ENCODE peak calls at places on chromosomes 3 and 15, in nine cellular contexts. One of them, this sample, is unnamed.

GRCh38 chr3:70597312-70597711 is 284.9 kb upstream of the MDFIC2 start:
- DNase-seq in upper lobe of right lung: no peak
- DNase-seq in IMR-90: no peak
- DNase-seq in CD8-positive, alpha-beta T cell: no peak
- DNase-seq in mammary epithelial cell: no peak
- DNase-seq in hepatocyte: no peak
- DNase-seq in heart left ventricle: no peak
- DNase-seq in esophagus squamous epithelium: no peak
- DNase-seq in fibroblast of lung: no peak
- DNase-seq in this sample: no peak

GRCh38 chr15:78420220-78420619 is 17.8 kb upstream of the IREB2 start:
- DNase-seq in upper lobe of right lung: no peak
- DNase-seq in IMR-90: no peak
- DNase-seq in CD8-positive, alpha-beta T cell: no peak
- DNase-seq in mammary epithelial cell: no peak
- DNase-seq in hepatocyte: no peak
- DNase-seq in heart left ventricle: no peak
- DNase-seq in esophagus squamous epithelium: no peak
- DNase-seq in fibroblast of lung: no peak
- DNase-seq in this sample: no peak

GRCh38 chr3:29731050-29731449 is 450.2 kb downstream of the RBMS3 start:
- DNase-seq in upper lobe of right lung: no peak
- DNase-seq in IMR-90: no peak
- DNase-seq in CD8-positive, alpha-beta T cell: no peak
- DNase-seq in mammary epithelial cell: no peak
- DNase-seq in hepatocyte: no peak
- DNase-seq in heart left ventricle: no peak
- DNase-seq in esophagus squamous epithelium: no peak
- DNase-seq in fibroblast of lung: no peak
- DNase-seq in this sample: no peak

GRCh38 chr3:46477145-46477544 is 12.4 kb upstream of the LTF start:
- DNase-seq in upper lobe of right lung: no peak
- DNase-seq in IMR-90: no peak
- DNase-seq in CD8-positive, alpha-beta T cell: no peak
- DNase-seq in mammary epithelial cell: no peak
- DNase-seq in hepatocyte: peak; percentile 3
- DNase-seq in heart left ventricle: no peak
- DNase-seq in esophagus squamous epithelium: no peak
- DNase-seq in fibroblast of lung: no peak
- DNase-seq in this sample: no peak

GRCh38 chr3:12175844-12176453 is 17.2 kb upstream of the TIMP4 start:
- DNase-seq in upper lobe of right lung: peak; percentile 73
- DNase-seq in IMR-90: peak; percentile 50
- DNase-seq in CD8-positive, alpha-beta T cell: no peak
- DNase-seq in mammary epithelial cell: no peak
- DNase-seq in hepatocyte: peak; percentile 73
- DNase-seq in heart left ventricle: peak; percentile 56
- DNase-seq in esophagus squamous epithelium: no peak
- DNase-seq in fibroblast of lung: peak; percentile 71
- DNase-seq in this sample: peak; percentile 26

GRCh38 chr3:45011756-45012441 is 14.2 kb upstream of the CLEC3B start:
- DNase-seq in upper lobe of right lung: peak; percentile 67
- DNase-seq in IMR-90: peak; percentile 91
- DNase-seq in CD8-positive, alpha-beta T cell: no peak
- DNase-seq in mammary epithelial cell: peak; percentile 63
- DNase-seq in hepatocyte: peak; percentile 36
- DNase-seq in heart left ventricle: peak; percentile 79
- DNase-seq in esophagus squamous epithelium: no peak
- DNase-seq in fibroblast of lung: peak; percentile 92
- DNase-seq in this sample: peak; percentile 77

GRCh38 chr15:94059188-94059587 is 172.2 kb upstream of the MCTP2 start:
- DNase-seq in upper lobe of right lung: no peak
- DNase-seq in IMR-90: no peak
- DNase-seq in CD8-positive, alpha-beta T cell: no peak
- DNase-seq in mammary epithelial cell: no peak
- DNase-seq in hepatocyte: no peak
- DNase-seq in heart left ventricle: no peak
- DNase-seq in esophagus squamous epithelium: no peak
- DNase-seq in fibroblast of lung: no peak
- DNase-seq in this sample: no peak

GRCh38 chr3:46107682-46108081 is 80.4 kb upstream of the XCR1 start:
- DNase-seq in upper lobe of right lung: no peak
- DNase-seq in IMR-90: no peak
- DNase-seq in CD8-positive, alpha-beta T cell: no peak
- DNase-seq in mammary epithelial cell: no peak
- DNase-seq in hepatocyte: no peak
- DNase-seq in heart left ventricle: no peak
- DNase-seq in esophagus squamous epithelium: no peak
- DNase-seq in fibroblast of lung: no peak
- DNase-seq in this sample: no peak

GRCh38 chr15:85764649-85765277 is 30.0 kb downstream of the KLHL25 start:
- DNase-seq in upper lobe of right lung: no peak
- DNase-seq in IMR-90: peak; percentile 25
- DNase-seq in CD8-positive, alpha-beta T cell: no peak
- DNase-seq in mammary epithelial cell: peak; percentile 55
- DNase-seq in hepatocyte: no peak
- DNase-seq in heart left ventricle: no peak
- DNase-seq in esophagus squamous epithelium: no peak
- DNase-seq in fibroblast of lung: no peak
- DNase-seq in this sample: peak; percentile 70

GRCh38 chr3:113441051-113441770 is at the start of gene CFAP44:
- DNase-seq in upper lobe of right lung: peak; percentile 85
- DNase-seq in IMR-90: peak; percentile 52
- DNase-seq in CD8-positive, alpha-beta T cell: peak; percentile 42
- DNase-seq in mammary epithelial cell: peak; percentile 41
- DNase-seq in hepatocyte: peak; percentile 86
- DNase-seq in heart left ventricle: peak; percentile 68
- DNase-seq in esophagus squamous epithelium: no peak
- DNase-seq in fibroblast of lung: peak; percentile 75
- DNase-seq in this sample: peak; percentile 39

GRCh38 chr15:93467327-93467726 is 378.3 kb upstream of the RGMA start:
- DNase-seq in upper lobe of right lung: no peak
- DNase-seq in IMR-90: no peak
- DNase-seq in CD8-positive, alpha-beta T cell: no peak
- DNase-seq in mammary epithelial cell: peak; percentile 77
- DNase-seq in hepatocyte: no peak
- DNase-seq in heart left ventricle: peak; percentile 61
- DNase-seq in esophagus squamous epithelium: no peak
- DNase-seq in fibroblast of lung: no peak
- DNase-seq in this sample: peak; percentile 98

GRCh38 chr3:143974877-143975238 is 3.2 kb downstream of the DIPK2A start:
- DNase-seq in upper lobe of right lung: no peak
- DNase-seq in IMR-90: peak; percentile 57
- DNase-seq in CD8-positive, alpha-beta T cell: no peak
- DNase-seq in mammary epithelial cell: peak; percentile 19
- DNase-seq in hepatocyte: no peak
- DNase-seq in heart left ventricle: no peak
- DNase-seq in esophagus squamous epithelium: no peak
- DNase-seq in fibroblast of lung: peak; percentile 56
- DNase-seq in this sample: no peak

GRCh38 chr3:83076041-83076440 is 1314.6 kb upstream of the GBE1 start:
- DNase-seq in upper lobe of right lung: no peak
- DNase-seq in IMR-90: no peak
- DNase-seq in CD8-positive, alpha-beta T cell: no peak
- DNase-seq in mammary epithelial cell: no peak
- DNase-seq in hepatocyte: no peak
- DNase-seq in heart left ventricle: no peak
- DNase-seq in esophagus squamous epithelium: no peak
- DNase-seq in fibroblast of lung: no peak
- DNase-seq in this sample: no peak

GRCh38 chr3:83074485-83074884 is 1313.0 kb upstream of the GBE1 start:
- DNase-seq in upper lobe of right lung: no peak
- DNase-seq in IMR-90: no peak
- DNase-seq in CD8-positive, alpha-beta T cell: no peak
- DNase-seq in mammary epithelial cell: no peak
- DNase-seq in hepatocyte: no peak
- DNase-seq in heart left ventricle: no peak
- DNase-seq in esophagus squamous epithelium: no peak
- DNase-seq in fibroblast of lung: no peak
- DNase-seq in this sample: no peak
- TF ChIP-seq CTCF in upper lobe of right lung: no peak
- TF ChIP-seq CTCF in IMR-90: no peak
- TF ChIP-seq CTCF in CD8-positive, alpha-beta T cell: no peak
- TF ChIP-seq CTCF in mammary epithelial cell: no peak
- TF ChIP-seq CTCF in hepatocyte: no peak
- TF ChIP-seq CTCF in heart left ventricle: no peak
- TF ChIP-seq CTCF in esophagus squamous epithelium: no peak
- TF ChIP-seq CTCF in fibroblast of lung: no peak
- TF ChIP-seq CTCF in this sample: no peak

DNA sequence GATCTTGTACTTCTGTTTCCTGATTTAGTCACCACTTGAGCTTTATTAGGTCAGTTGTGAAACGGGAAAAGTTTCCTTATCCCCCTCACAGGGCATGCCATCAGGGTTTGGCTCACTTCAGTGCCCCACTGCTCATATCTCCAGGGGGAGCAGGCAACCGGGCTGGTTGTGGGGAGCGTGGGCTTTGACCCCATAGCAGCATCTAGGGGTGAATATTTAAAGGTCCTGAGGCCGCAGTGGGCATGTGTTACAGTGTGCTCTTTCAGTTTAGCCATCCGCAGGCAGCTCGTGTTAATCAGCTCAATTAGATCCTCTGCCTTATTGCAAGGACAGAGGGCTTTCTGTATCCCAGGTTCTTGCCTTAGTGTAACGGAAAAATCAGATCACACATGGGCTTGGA is 71.9 kb downstream of the MRPL46 start:
- DNase-seq in upper lobe of right lung: no peak
- DNase-seq in IMR-90: no peak
- DNase-seq in CD8-positive, alpha-beta T cell: no peak
- DNase-seq in mammary epithelial cell: no peak
- DNase-seq in hepatocyte: no peak
- DNase-seq in heart left ventricle: no peak
- DNase-seq in esophagus squamous epithelium: no peak
- DNase-seq in fibroblast of lung: no peak
- DNase-seq in this sample: no peak
- H3K4me1 ChIP-seq in upper lobe of right lung: no peaks in the 10 kb centered on the region
- H3K4me1 ChIP-seq in IMR-90: no peaks in the 10 kb centered on the region
- H3K4me1 ChIP-seq in CD8-positive, alpha-beta T cell: no peaks in the 10 kb centered on the region
- H3K4me1 ChIP-seq in mammary epithelial cell: no peaks in the 10 kb centered on the region
- H3K4me1 ChIP-seq in hepatocyte: peaks cover 11% of the 10 kb centered on the region
- H3K4me1 ChIP-seq in heart left ventricle: no peaks in the 10 kb centered on the region
- H3K4me1 ChIP-seq in esophagus squamous epithelium: no peaks in the 10 kb centered on the region
- H3K4me1 ChIP-seq in fibroblast of lung: no peaks in the 10 kb centered on the region
- H3K4me1 ChIP-seq in this sample: no peaks in the 10 kb centered on the region

DNA sequence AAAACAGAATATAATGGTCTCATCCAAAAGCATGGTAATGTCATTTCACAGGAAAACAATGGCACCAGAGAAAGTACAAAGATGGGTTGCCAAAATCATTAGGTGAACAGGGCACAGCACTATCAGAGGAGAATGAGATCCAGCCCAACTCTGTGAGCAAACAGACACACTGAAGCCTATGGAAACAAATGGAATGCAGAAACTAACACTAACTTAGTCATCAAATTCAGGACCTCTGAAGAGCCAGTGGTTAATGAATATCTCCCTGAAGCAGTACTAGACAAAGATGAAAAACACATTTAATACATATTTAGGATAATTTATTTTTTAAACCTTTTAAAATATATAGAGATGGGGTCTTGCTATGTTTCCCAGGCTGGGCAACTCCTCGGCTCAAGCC is 14.6 kb upstream of the RPS17 start:
- DNase-seq in upper lobe of right lung: no peak
- DNase-seq in IMR-90: no peak
- DNase-seq in CD8-positive, alpha-beta T cell: no peak
- DNase-seq in mammary epithelial cell: no peak
- DNase-seq in hepatocyte: no peak
- DNase-seq in heart left ventricle: no peak
- DNase-seq in esophagus squamous epithelium: no peak
- DNase-seq in fibroblast of lung: no peak
- DNase-seq in this sample: no peak
- H3K27ac ChIP-seq in upper lobe of right lung: no peak overlapping the region
- H3K27ac ChIP-seq in IMR-90: no peak overlapping the region
- H3K27ac ChIP-seq in CD8-positive, alpha-beta T cell: no peak overlapping the region
- H3K27ac ChIP-seq in mammary epithelial cell: no peak overlapping the region
- H3K27ac ChIP-seq in hepatocyte: no peak overlapping the region
- H3K27ac ChIP-seq in heart left ventricle: no peak overlapping the region
- H3K27ac ChIP-seq in esophagus squamous epithelium: no peak overlapping the region
- H3K27ac ChIP-seq in fibroblast of lung: no peak overlapping the region
- H3K27ac ChIP-seq in this sample: peak overlapping the region; percentile 55

DNA sequence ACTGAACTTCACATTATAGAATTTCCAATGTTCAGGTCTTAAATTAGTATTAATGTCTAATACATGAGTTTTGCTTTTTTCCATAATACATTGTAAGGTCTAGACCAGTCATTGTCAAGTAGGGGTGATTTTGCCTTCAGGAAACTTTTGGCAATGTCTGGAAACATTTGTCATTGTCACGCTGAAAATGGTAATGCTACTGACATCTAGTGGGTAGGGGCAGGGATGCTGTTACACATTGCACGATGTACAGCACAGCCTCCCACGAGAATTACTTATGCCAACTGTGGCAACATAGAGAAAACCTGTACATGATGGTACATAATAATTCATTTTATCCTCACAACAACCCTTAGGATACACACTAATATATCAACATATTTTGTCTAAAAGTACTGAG is 384.1 kb downstream of the CADM2 start:
- DNase-seq in upper lobe of right lung: no peak
- DNase-seq in IMR-90: no peak
- DNase-seq in CD8-positive, alpha-beta T cell: no peak
- DNase-seq in mammary epithelial cell: no peak
- DNase-seq in hepatocyte: peak; percentile 42
- DNase-seq in heart left ventricle: no peak
- DNase-seq in esophagus squamous epithelium: no peak
- DNase-seq in fibroblast of lung: no peak
- DNase-seq in this sample: no peak
- TF ChIP-seq CTCF in upper lobe of right lung: peak; percentile 17
- TF ChIP-seq CTCF in IMR-90: no peak
- TF ChIP-seq CTCF in CD8-positive, alpha-beta T cell: no peak
- TF ChIP-seq CTCF in mammary epithelial cell: peak; percentile 21
- TF ChIP-seq CTCF in hepatocyte: peak; percentile 46
- TF ChIP-seq CTCF in heart left ventricle: no peak
- TF ChIP-seq CTCF in esophagus squamous epithelium: no peak
- TF ChIP-seq CTCF in fibroblast of lung: peak; percentile 18
- TF ChIP-seq CTCF in this sample: peak; percentile 33

GRCh38 chr15:67091073-67091965 is 25.9 kb downstream of the SMAD3 start:
- DNase-seq in upper lobe of right lung: no peak
- DNase-seq in IMR-90: peak; percentile 99
- DNase-seq in CD8-positive, alpha-beta T cell: peak; percentile 55
- DNase-seq in mammary epithelial cell: peak; percentile 99
- DNase-seq in hepatocyte: peak; percentile 73
- DNase-seq in heart left ventricle: peak; percentile 83
- DNase-seq in esophagus squamous epithelium: no peak
- DNase-seq in fibroblast of lung: peak; percentile 88
- DNase-seq in this sample: peak; percentile 89
- H3K4me1 ChIP-seq in upper lobe of right lung: peaks cover 57% of the 10 kb centered on the region
- H3K4me1 ChIP-seq in IMR-90: peaks cover 62% of the 10 kb centered on the region
- H3K4me1 ChIP-seq in CD8-positive, alpha-beta T cell: peaks cover 29% of the 10 kb centered on the region
- H3K4me1 ChIP-seq in mammary epithelial cell: peaks cover 41% of the 10 kb centered on the region
- H3K4me1 ChIP-seq in hepatocyte: peaks cover 57% of the 10 kb centered on the region
- H3K4me1 ChIP-seq in heart left ventricle: peaks cover 66% of the 10 kb centered on the region
- H3K4me1 ChIP-seq in esophagus squamous epithelium: peaks cover 96% of the 10 kb centered on the region
- H3K4me1 ChIP-seq in fibroblast of lung: peaks cover 60% of the 10 kb centered on the region
- H3K4me1 ChIP-seq in this sample: peaks cover 72% of the 10 kb centered on the region

DNA sequence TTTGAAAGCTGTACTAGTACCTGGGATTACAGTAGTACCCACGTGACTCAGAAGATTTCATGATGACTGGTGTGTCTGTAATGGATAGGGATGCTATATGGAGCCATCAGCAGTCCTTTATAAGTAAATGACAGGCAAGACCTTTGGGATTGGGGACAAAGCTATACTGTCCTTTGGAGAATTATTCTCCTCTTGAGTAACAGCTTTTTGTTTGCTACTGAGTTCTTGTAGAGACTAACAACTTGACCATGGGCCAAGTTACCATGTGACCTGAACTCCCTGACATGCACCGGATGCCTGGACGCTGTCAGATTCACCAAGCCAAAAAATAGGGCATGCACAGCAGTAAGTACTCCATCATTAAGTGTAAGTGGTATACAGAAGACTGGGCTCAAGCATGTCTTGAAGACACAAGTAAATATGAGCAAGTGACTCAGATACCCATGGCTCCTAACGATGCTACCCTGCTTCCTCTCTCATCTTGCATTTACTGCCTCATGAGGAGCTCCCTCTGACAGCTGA is 12.9 kb downstream of the SEC11A start:
- DNase-seq in upper lobe of right lung: no peak
- DNase-seq in IMR-90: peak; percentile 55
- DNase-seq in CD8-positive, alpha-beta T cell: no peak
- DNase-seq in mammary epithelial cell: no peak
- DNase-seq in hepatocyte: peak; percentile 7
- DNase-seq in heart left ventricle: peak; percentile 73
- DNase-seq in esophagus squamous epithelium: no peak
- DNase-seq in fibroblast of lung: peak; percentile 76
- DNase-seq in this sample: peak; percentile 37
- H3K27ac ChIP-seq in upper lobe of right lung: no peak overlapping the region
- H3K27ac ChIP-seq in IMR-90: no peak overlapping the region
- H3K27ac ChIP-seq in CD8-positive, alpha-beta T cell: no peak overlapping the region
- H3K27ac ChIP-seq in mammary epithelial cell: no peak overlapping the region
- H3K27ac ChIP-seq in hepatocyte: no peak overlapping the region
- H3K27ac ChIP-seq in heart left ventricle: no peak overlapping the region
- H3K27ac ChIP-seq in esophagus squamous epithelium: no peak overlapping the region
- H3K27ac ChIP-seq in fibroblast of lung: no peak overlapping the region
- H3K27ac ChIP-seq in this sample: peak overlapping the region; percentile 20

This sample was measured in gastrocnemius medialis.